ENCODE peak calls at places on chromosome X, in six cellular contexts. P, R, J, Y, K and L are unnamed samples.

GRCh38 chrX:38538134-38538533 is 23.2 kb upstream of the TSPAN7 start:
- DNase-seq in P (no peak), R (no peak), J (no peak), Y (no peak), K (no peak), L (no peak)

GRCh38 chrX:10071451-10072163 is 85.2 kb upstream of the CLCN4 start:
- DNase-seq in P (no peak), R (no peak), J (no peak), Y (peak), K (no peak), L (no peak)

GRCh38 chrX:66728818-66729271 is 90.0 kb upstream of the EDA2R start:
- DNase-seq in P (peak), R (peak), J (peak), Y (peak), K (peak), L (no peak)

GRCh38 chrX:134990475-134991473 is at the start of gene SMIM10:
- DNase-seq in P (peak), R (peak), J (peak), Y (peak), K (peak), L (no peak)

GRCh38 chrX:24694825-24695224 is 1.1 kb downstream of the POLA1 start:
- DNase-seq in P (no peak), R (no peak), J (no peak), Y (no peak), K (no peak), L (no peak)

GRCh38 chrX:3017492-3017891 is 11.1 kb downstream of the ARSH start:
- DNase-seq in P (no peak), R (no peak), J (no peak), Y (no peak), K (no peak), L (no peak)

GRCh38 chrX:68462653-68463052 is 29.4 kb upstream of the OPHN1 start:
- DNase-seq in P (no peak), R (no peak), J (no peak), Y (peak), K (no peak), L (no peak)

GRCh38 chrX:17595456-17596035 is 141.7 kb upstream of the SCML1 start:
- DNase-seq in P (no peak), R (no peak), J (no peak), Y (peak), K (no peak), L (no peak)

GRCh38 chrX:22056235-22056634 is 24.1 kb downstream of the PHEX start:
- DNase-seq in P (no peak), R (no peak), J (no peak), Y (no peak), K (no peak), L (no peak)

GRCh38 chrX:49761481-49761880 is 65.7 kb upstream of the PAGE1 start:
- DNase-seq in P (peak), R (no peak), J (no peak), Y (peak), K (no peak), L (peak)

GRCh38 chrX:154402622-154403127 is 4.5 kb downstream of the RPL10 start:
- DNase-seq in P (no peak), R (no peak), J (no peak), Y (no peak), K (no peak), L (no peak)

GRCh38 chrX:47561653-47562151 is 697 bp downstream of the ARAF start:
- DNase-seq in P (no peak), R (no peak), J (no peak), Y (no peak), K (no peak), L (no peak)

GRCh38 chrX:77119706-77120105 is 327.5 kb upstream of the FGF16 start:
- DNase-seq in P (no peak), R (no peak), J (no peak), Y (no peak), K (no peak), L (no peak)

GRCh38 chrX:39251995-39252394 is 450.7 kb downstream of the MID1IP1 start:
- DNase-seq in P (no peak), R (no peak), J (no peak), Y (no peak), K (no peak), L (no peak)

GRCh38 chrX:25523574-25523973 is 507.8 kb upstream of the ARX start:
- DNase-seq in P (peak), R (no peak), J (no peak), Y (peak), K (no peak), L (no peak)

GRCh38 chrX:45200741-45201234 is at the start of gene DIPK2B:
- DNase-seq in P (no peak), R (no peak), J (no peak), Y (no peak), K (no peak), L (no peak)

GRCh38 chrX:49155243-49155899 is 7.2 kb upstream of the MAGIX start:
- DNase-seq in P (peak), R (no peak), J (peak), Y (peak), K (peak), L (no peak)

GRCh38 chrX:69179380-69179911 is 14.2 kb upstream of the PJA1 start:
- DNase-seq in P (peak), R (no peak), J (no peak), Y (peak), K (no peak), L (no peak)

GRCh38 chrX:149472620-149473019 is 32.5 kb downstream of the IDS start:
- DNase-seq in P (no peak), R (no peak), J (no peak), Y (no peak), K (no peak), L (no peak)

GRCh38 chrX:41470706-41471105 is 23.6 kb downstream of the NYX start:
- DNase-seq in P (no peak), R (no peak), J (no peak), Y (no peak), K (no peak), L (no peak)

GRCh38 chrX:13029831-13030771 is 14.3 kb downstream of the FAM9C start:
- DNase-seq in P (peak), R (no peak), J (no peak), Y (no peak), K (no peak), L (no peak)

GRCh38 chrX:115491766-115492165 is 69.2 kb upstream of the PLS3 start:
- DNase-seq in P (no peak), R (no peak), J (no peak), Y (no peak), K (no peak), L (no peak)

GRCh38 chrX:1524874-1525582 is 12.0 kb downstream of the P2RY8 start:
- DNase-seq in P (no peak), R (no peak), J (no peak), Y (no peak), K (no peak), L (no peak)

GRCh38 chrX:64437665-64438064 is 42.4 kb upstream of the MTMR8 start:
- DNase-seq in P (no peak), R (no peak), J (no peak), Y (no peak), K (no peak), L (no peak)

GRCh38 chrX:22912598-22912997 is 87.2 kb upstream of the DDX53 start:
- DNase-seq in P (no peak), R (no peak), J (no peak), Y (no peak), K (no peak), L (no peak)

GRCh38 chrX:153504445-153505016 is 9.8 kb downstream of the BGN start:
- DNase-seq in P (no peak), R (no peak), J (no peak), Y (no peak), K (no peak), L (no peak)

GRCh38 chrX:24380273-24381036 is 20.0 kb downstream of the SUPT20HL1 start:
- DNase-seq in P (no peak), R (no peak), J (no peak), Y (no peak), K (no peak), L (no peak)

GRCh38 chrX:38052096-38052495 is 45.7 kb downstream of the SYTL5 start:
- DNase-seq in P (no peak), R (no peak), J (no peak), Y (peak), K (no peak), L (no peak)

GRCh38 chrX:80174925-80175574 is 160.5 kb downstream of the TBX22 start:
- DNase-seq in P (no peak), R (no peak), J (no peak), Y (no peak), K (no peak), L (no peak)

GRCh38 chrX:25012433-25012735 is 3.4 kb downstream of the ARX start:
- DNase-seq in P (no peak), R (no peak), J (no peak), Y (no peak), K (no peak), L (no peak)